ENCODE peak calls at places on chromosome 16, in six cellular contexts. V is Caco-2; O is endothelial cell of umbilical vein; F is activated CD4-positive, alpha-beta memory T cell treated with anti-CD3 and anti-CD28 coated beads, Interleukin-2, amount 10 ng/mL, durations not matched to agents 7 days and 5 days; I is mammary epithelial cell; D is A549. H is an unnamed sample.

GRCh38 chr16:3401719-3402397 is 843 bp downstream of the ZNF174 start:
- DNase-seq in V (no peak), O (no peak), F (no peak), I (no peak), D (peak), H (peak)

GRCh38 chr16:24170407-24170806 is 85.7 kb upstream of the CACNG3 start:
- DNase-seq in V (no peak), O (no peak), F (no peak), I (no peak), D (no peak), H (no peak)

GRCh38 chr16:15041260-15042011 is 14.4 kb downstream of the NTAN1 start:
- DNase-seq in V (no peak), O (no peak), F (no peak), I (peak), D (no peak), H (no peak)

GRCh38 chr16:3734084-3734757 is 16.9 kb upstream of the TRAP1 start:
- DNase-seq in V (no peak), O (no peak), F (no peak), I (no peak), D (no peak), H (no peak)

GRCh38 chr16:28087675-28088285 is 24.3 kb upstream of the GSG1L start:
- DNase-seq in V (no peak), O (no peak), F (no peak), I (no peak), D (no peak), H (no peak)

GRCh38 chr16:55480228-55480655 is 1.2 kb downstream of the MMP2 start:
- DNase-seq in V (no peak), O (peak), F (no peak), I (peak), D (no peak), H (no peak)

GRCh38 chr16:30046588-30046987 is 15.5 kb upstream of the TLCD3B start:
- DNase-seq in V (no peak), O (no peak), F (no peak), I (no peak), D (no peak), H (no peak)

GRCh38 chr16:81518439-81518757 is 73.8 kb downstream of the CMIP start:
- DNase-seq in V (no peak), O (peak), F (no peak), I (no peak), D (no peak), H (no peak)

GRCh38 chr16:31487720-31488629 is 5.1 kb downstream of the SLC5A2 start:
- DNase-seq in V (peak), O (peak), F (peak), I (peak), D (peak), H (no peak)

GRCh38 chr16:27399969-27400368 is 2.0 kb upstream of the IL21R start:
- DNase-seq in V (no peak), O (no peak), F (no peak), I (no peak), D (no peak), H (no peak)

GRCh38 chr16:59324462-59324861 is 590.3 kb upstream of the GOT2 start:
- DNase-seq in V (no peak), O (peak), F (no peak), I (no peak), D (peak), H (no peak)

GRCh38 chr16:79310734-79311133 is 289.8 kb downstream of the MAF start:
- DNase-seq in V (no peak), O (no peak), F (no peak), I (no peak), D (no peak), H (no peak)

GRCh38 chr16:25403852-25404251 is 146.2 kb upstream of the ZKSCAN2 start:
- DNase-seq in V (no peak), O (no peak), F (no peak), I (no peak), D (no peak), H (no peak)

GRCh38 chr16:79542196-79542859 is 58.2 kb downstream of the MAF start:
- DNase-seq in V (no peak), O (no peak), F (no peak), I (no peak), D (no peak), H (no peak)

GRCh38 chr16:11183035-11183812 is 72.8 kb downstream of the SOCS1 start:
- DNase-seq in V (no peak), O (no peak), F (no peak), I (no peak), D (no peak), H (no peak)

GRCh38 chr16:80552277-80552676 is 11.5 kb downstream of the DYNLRB2 start:
- DNase-seq in V (no peak), O (no peak), F (no peak), I (peak), D (no peak), H (no peak)

GRCh38 chr16:10776280-10776679 is 32.6 kb downstream of the NUBP1 start:
- DNase-seq in V (no peak), O (no peak), F (peak), I (no peak), D (no peak), H (no peak)

GRCh38 chr16:8859913-8860881 is 8.6 kb downstream of the CARHSP1 start:
- DNase-seq in V (peak), O (peak), F (no peak), I (peak), D (no peak), H (no peak)

GRCh38 chr16:82655315-82655714 is 28.5 kb downstream of the CDH13 start:
- DNase-seq in V (no peak), O (peak), F (peak), I (no peak), D (no peak), H (no peak)

GRCh38 chr16:2964416-2965223 is 545 bp downstream of the KREMEN2 start:
- DNase-seq in V (peak), O (no peak), F (peak), I (peak), D (peak), H (peak)

GRCh38 chr16:67857547-67858233 is 10.2 kb upstream of the CENPT start:
- DNase-seq in V (peak), O (peak), F (peak), I (peak), D (peak), H (peak)

GRCh38 chr16:88570691-88571092 is 489 bp downstream of the ZC3H18 start:
- DNase-seq in V (no peak), O (peak), F (peak), I (peak), D (no peak), H (no peak)

GRCh38 chr16:69930117-69930776 is 20.9 kb upstream of the CLEC18A start:
- DNase-seq in V (peak), O (peak), F (peak), I (peak), D (peak), H (peak)

GRCh38 chr16:20803192-20803560 is 3.1 kb downstream of the ERI2 start:
- DNase-seq in V (no peak), O (peak), F (no peak), I (peak), D (no peak), H (no peak)

GRCh38 chr16:87762071-87762571 is 3.7 kb downstream of the KLHDC4 start:
- DNase-seq in V (no peak), O (no peak), F (no peak), I (no peak), D (no peak), H (no peak)

GRCh38 chr16:78515421-78515820 is 416.0 kb downstream of the WWOX start:
- DNase-seq in V (no peak), O (no peak), F (no peak), I (no peak), D (no peak), H (no peak)

GRCh38 chr16:57838161-57838560 is 35.9 kb upstream of the KIFC3 start:
- DNase-seq in V (no peak), O (no peak), F (no peak), I (no peak), D (no peak), H (no peak)

GRCh38 chr16:11949527-11949926 is 7.7 kb upstream of the NPIPB2 start:
- DNase-seq in V (peak), O (peak), F (no peak), I (peak), D (peak), H (peak)

GRCh38 chr16:67504190-67505021 is 21.1 kb upstream of the AGRP start:
- DNase-seq in V (no peak), O (no peak), F (peak), I (no peak), D (no peak), H (no peak)

GRCh38 chr16:66227766-66228530 is 138.5 kb upstream of the CDH5 start:
- DNase-seq in V (peak), O (no peak), F (no peak), I (no peak), D (no peak), H (no peak)

GRCh38 chr16:66116163-66116792 is 250.2 kb upstream of the CDH5 start:
- DNase-seq in V (no peak), O (no peak), F (no peak), I (peak), D (no peak), H (no peak)